ENCODE peak calls at places on chromosomes 13 and 19, in five cellular contexts. One of them, this sample, is unnamed.

GRCh38 chr13:51770681-51771417 is 33.1 kb downstream of the DHRS12 start:
- DNase-seq in AG09319: no peak
- DNase-seq in thoracic aorta: no peak
- DNase-seq in tibial nerve: no peak
- DNase-seq in omental fat pad: no peak
- DNase-seq in this sample: no peak

GRCh38 chr19:8403820-8404109 is 9.3 kb upstream of the MARCHF2 start:
- DNase-seq in thoracic aorta: no peak
- DNase-seq in AG09319: no peak
- DNase-seq in tibial nerve: no peak
- DNase-seq in omental fat pad: no peak
- DNase-seq in this sample: no peak

GRCh38 chr19:57280913-57281425 is 684 bp downstream of the ZNF460 start:
- DNase-seq in thoracic aorta: no peak
- DNase-seq in omental fat pad: no peak
- DNase-seq in AG09319: no peak
- DNase-seq in tibial nerve: no peak
- DNase-seq in this sample: no peak

GRCh38 chr13:98014766-98015165 is 61.3 kb downstream of the IPO5 start:
- DNase-seq in omental fat pad: no peak
- DNase-seq in tibial nerve: no peak
- DNase-seq in thoracic aorta: no peak
- DNase-seq in AG09319: peak
- DNase-seq in this sample: peak

GRCh38 chr13:69683921-69684663 is 423.5 kb upstream of the ATXN8OS start:
- DNase-seq in omental fat pad: no peak
- DNase-seq in AG09319: no peak
- DNase-seq in thoracic aorta: no peak
- DNase-seq in tibial nerve: no peak
- DNase-seq in this sample: no peak

GRCh38 chr13:99467764-99468163 is 33.5 kb upstream of the TM9SF2 start:
- DNase-seq in thoracic aorta: no peak
- DNase-seq in tibial nerve: no peak
- DNase-seq in omental fat pad: no peak
- DNase-seq in AG09319: no peak
- DNase-seq in this sample: peak

GRCh38 chr13:52348983-52349780 is 56.8 kb downstream of the THSD1 start:
- DNase-seq in omental fat pad: no peak
- DNase-seq in AG09319: no peak
- DNase-seq in tibial nerve: no peak
- DNase-seq in thoracic aorta: no peak
- DNase-seq in this sample: peak

GRCh38 chr13:106597190-106597589 is 29.3 kb upstream of the ARGLU1 start:
- DNase-seq in omental fat pad: no peak
- DNase-seq in thoracic aorta: no peak
- DNase-seq in tibial nerve: no peak
- DNase-seq in AG09319: no peak
- DNase-seq in this sample: peak

GRCh38 chr19:3054972-3055740 is 7.1 kb downstream of the TLE5 start:
- DNase-seq in tibial nerve: no peak
- DNase-seq in AG09319: no peak
- DNase-seq in omental fat pad: no peak
- DNase-seq in thoracic aorta: no peak
- DNase-seq in this sample: no peak

GRCh38 chr13:66138172-66138811 is 1091.8 kb downstream of the PCDH9 start:
- DNase-seq in omental fat pad: no peak
- DNase-seq in tibial nerve: no peak
- DNase-seq in thoracic aorta: no peak
- DNase-seq in AG09319: no peak
- DNase-seq in this sample: no peak

GRCh38 chr19:54190942-54191670 is at the start of gene TSEN34:
- DNase-seq in AG09319: peak
- DNase-seq in omental fat pad: peak
- DNase-seq in tibial nerve: peak
- DNase-seq in thoracic aorta: no peak
- DNase-seq in this sample: peak

GRCh38 chr19:48683349-48683748 is 10.5 kb upstream of the NTN5 start:
- DNase-seq in tibial nerve: peak
- DNase-seq in AG09319: no peak
- DNase-seq in thoracic aorta: no peak
- DNase-seq in omental fat pad: no peak
- DNase-seq in this sample: peak

GRCh38 chr19:19257137-19257536 is 16.0 kb downstream of the TM6SF2 start:
- DNase-seq in omental fat pad: no peak
- DNase-seq in AG09319: no peak
- DNase-seq in thoracic aorta: no peak
- DNase-seq in tibial nerve: no peak
- DNase-seq in this sample: no peak

GRCh38 chr19:31066385-31066784 is 282.9 kb downstream of the TSHZ3 start:
- DNase-seq in thoracic aorta: no peak
- DNase-seq in tibial nerve: peak
- DNase-seq in AG09319: no peak
- DNase-seq in omental fat pad: no peak
- DNase-seq in this sample: peak

GRCh38 chr19:38197937-38198704 is 25.9 kb downstream of the DPF1 start:
- DNase-seq in omental fat pad: no peak
- DNase-seq in thoracic aorta: no peak
- DNase-seq in AG09319: no peak
- DNase-seq in tibial nerve: no peak
- DNase-seq in this sample: no peak

GRCh38 chr19:1087813-1088418 is 7.3 kb downstream of the POLR2E start:
- DNase-seq in AG09319: no peak
- DNase-seq in thoracic aorta: no peak
- DNase-seq in tibial nerve: peak
- DNase-seq in omental fat pad: no peak
- DNase-seq in this sample: no peak

GRCh38 chr19:54325194-54325621 is 12.2 kb upstream of the LILRA5 start:
- DNase-seq in thoracic aorta: no peak
- DNase-seq in tibial nerve: peak
- DNase-seq in AG09319: no peak
- DNase-seq in omental fat pad: no peak
- DNase-seq in this sample: peak

GRCh38 chr19:3507371-3508120 is 1.4 kb downstream of the FZR1 start:
- DNase-seq in thoracic aorta: no peak
- DNase-seq in omental fat pad: no peak
- DNase-seq in tibial nerve: no peak
- DNase-seq in AG09319: no peak
- DNase-seq in this sample: no peak

GRCh38 chr13:97566907-97567306 is 132.9 kb downstream of the RAP2A start:
- DNase-seq in AG09319: no peak
- DNase-seq in omental fat pad: no peak
- DNase-seq in thoracic aorta: no peak
- DNase-seq in tibial nerve: no peak
- DNase-seq in this sample: no peak

GRCh38 chr13:99039718-99040280 is 61.9 kb upstream of the DOCK9 start:
- DNase-seq in tibial nerve: no peak
- DNase-seq in thoracic aorta: no peak
- DNase-seq in omental fat pad: no peak
- DNase-seq in AG09319: no peak
- DNase-seq in this sample: no peak

GRCh38 chr19:7980635-7981121 is 24.8 kb downstream of the ELAVL1 start:
- DNase-seq in thoracic aorta: no peak
- DNase-seq in tibial nerve: no peak
- DNase-seq in omental fat pad: no peak
- DNase-seq in AG09319: no peak
- DNase-seq in this sample: no peak

DNA sequence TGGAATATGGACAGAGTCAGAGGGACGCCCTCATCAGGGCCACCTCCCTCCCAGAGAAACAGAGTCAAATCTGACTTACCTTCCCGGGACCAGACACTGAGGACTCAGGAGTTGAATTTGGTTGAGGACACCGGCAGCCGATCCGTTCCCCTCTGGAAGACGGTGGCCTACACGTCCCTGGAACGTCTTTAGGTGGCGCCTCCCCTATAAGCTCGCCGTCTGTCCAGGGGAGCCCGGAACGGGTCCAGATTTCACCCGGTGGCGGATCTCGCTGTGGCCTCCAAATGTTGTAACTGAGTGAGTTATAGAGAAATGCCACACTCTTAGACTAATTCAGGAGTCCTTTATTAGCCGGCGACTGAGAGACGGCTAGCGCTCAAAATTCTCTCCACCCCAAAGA is 9.0 kb downstream of the TNFSF14 start:
- DNase-seq in omental fat pad: no peak
- DNase-seq in thoracic aorta: no peak
- DNase-seq in AG09319: no peak
- DNase-seq in tibial nerve: no peak
- DNase-seq in this sample: no peak
- TF ChIP-seq CTCF in omental fat pad: no peak
- TF ChIP-seq CTCF in thoracic aorta: no peak
- TF ChIP-seq CTCF in AG09319: no peak
- TF ChIP-seq CTCF in tibial nerve: no peak
- TF ChIP-seq CTCF in this sample: no peak

GRCh38 chr19:11722414-11722813 is 16.3 kb downstream of the ZNF823 start:
- DNase-seq in AG09319: no peak
- DNase-seq in thoracic aorta: no peak
- DNase-seq in tibial nerve: no peak
- DNase-seq in omental fat pad: no peak
- DNase-seq in this sample: no peak
- TF ChIP-seq CTCF in AG09319: no peak
- TF ChIP-seq CTCF in thoracic aorta: no peak
- TF ChIP-seq CTCF in tibial nerve: no peak
- TF ChIP-seq CTCF in omental fat pad: no peak
- TF ChIP-seq CTCF in this sample: no peak

GRCh38 chr13:72244788-72245187 is 377.8 kb upstream of the DACH1 start:
- DNase-seq in thoracic aorta: no peak
- DNase-seq in omental fat pad: no peak
- DNase-seq in AG09319: no peak
- DNase-seq in tibial nerve: no peak
- DNase-seq in this sample: no peak
- TF ChIP-seq CTCF in thoracic aorta: no peak
- TF ChIP-seq CTCF in omental fat pad: no peak
- TF ChIP-seq CTCF in AG09319: no peak
- TF ChIP-seq CTCF in tibial nerve: no peak
- TF ChIP-seq CTCF in this sample: no peak

GRCh38 chr19:50252887-50253268 is 49.5 kb downstream of the MYH14 start:
- DNase-seq in tibial nerve: no peak
- DNase-seq in thoracic aorta: no peak
- DNase-seq in omental fat pad: no peak
- DNase-seq in AG09319: no peak
- DNase-seq in this sample: no peak

GRCh38 chr19:50257141-50257540 is 53.7 kb downstream of the MYH14 start:
- DNase-seq in omental fat pad: no peak
- DNase-seq in tibial nerve: no peak
- DNase-seq in thoracic aorta: no peak
- DNase-seq in AG09319: no peak
- DNase-seq in this sample: no peak

GRCh38 chr19:50252111-50252886 is 48.9 kb downstream of the MYH14 start:
- DNase-seq in thoracic aorta: no peak
- DNase-seq in tibial nerve: no peak
- DNase-seq in omental fat pad: no peak
- DNase-seq in AG09319: no peak
- DNase-seq in this sample: peak

GRCh38 chr19:50258918-50259372 is 55.5 kb downstream of the MYH14 start:
- DNase-seq in thoracic aorta: no peak
- DNase-seq in tibial nerve: no peak
- DNase-seq in AG09319: no peak
- DNase-seq in omental fat pad: no peak
- DNase-seq in this sample: no peak

DNA sequence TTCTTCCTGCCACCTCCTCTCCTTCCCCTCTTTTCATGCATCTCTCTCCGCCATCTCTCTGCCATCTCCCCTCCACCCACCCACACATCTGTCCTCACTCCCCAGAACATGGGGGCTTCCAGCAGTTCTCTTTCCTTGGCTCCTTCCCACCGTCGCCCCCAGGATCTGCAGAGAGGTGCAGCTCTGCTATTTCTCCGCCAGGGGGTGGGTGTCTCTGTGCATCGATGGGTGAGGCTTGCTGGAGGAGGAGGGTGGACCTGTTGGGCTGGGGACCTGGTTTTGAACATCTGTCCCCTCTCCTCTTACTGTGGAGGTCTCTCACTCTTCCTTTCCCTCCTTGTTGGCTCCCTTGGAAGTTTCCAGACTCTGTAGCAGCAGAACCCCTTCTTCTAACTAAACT is 51.7 kb downstream of the MYH14 start:
- DNase-seq in AG09319: no peak
- DNase-seq in thoracic aorta: no peak
- DNase-seq in omental fat pad: no peak
- DNase-seq in tibial nerve: no peak
- DNase-seq in this sample: no peak
- TF ChIP-seq CTCF in AG09319: no peak
- TF ChIP-seq CTCF in thoracic aorta: no peak
- TF ChIP-seq CTCF in omental fat pad: no peak
- TF ChIP-seq CTCF in tibial nerve: no peak
- TF ChIP-seq CTCF in this sample: no peak

GRCh38 chr19:18120127-18120526 is 22.5 kb downstream of the MAST3 start:
- DNase-seq in AG09319: no peak
- DNase-seq in omental fat pad: no peak
- DNase-seq in tibial nerve: no peak
- DNase-seq in thoracic aorta: no peak
- DNase-seq in this sample: no peak

GRCh38 chr19:18121166-18121565 is 23.6 kb downstream of the MAST3 start:
- DNase-seq in tibial nerve: no peak
- DNase-seq in AG09319: no peak
- DNase-seq in thoracic aorta: no peak
- DNase-seq in omental fat pad: no peak
- DNase-seq in this sample: no peak

GRCh38 chr19:18117692-18118378 is 20.3 kb downstream of the MAST3 start:
- DNase-seq in thoracic aorta: no peak
- DNase-seq in AG09319: peak
- DNase-seq in omental fat pad: peak
- DNase-seq in tibial nerve: peak
- DNase-seq in this sample: peak

GRCh38 chr19:18118420-18119242 is 21.1 kb downstream of the MAST3 start:
- DNase-seq in AG09319: no peak
- DNase-seq in omental fat pad: no peak
- DNase-seq in tibial nerve: peak
- DNase-seq in thoracic aorta: no peak
- DNase-seq in this sample: no peak

DNA sequence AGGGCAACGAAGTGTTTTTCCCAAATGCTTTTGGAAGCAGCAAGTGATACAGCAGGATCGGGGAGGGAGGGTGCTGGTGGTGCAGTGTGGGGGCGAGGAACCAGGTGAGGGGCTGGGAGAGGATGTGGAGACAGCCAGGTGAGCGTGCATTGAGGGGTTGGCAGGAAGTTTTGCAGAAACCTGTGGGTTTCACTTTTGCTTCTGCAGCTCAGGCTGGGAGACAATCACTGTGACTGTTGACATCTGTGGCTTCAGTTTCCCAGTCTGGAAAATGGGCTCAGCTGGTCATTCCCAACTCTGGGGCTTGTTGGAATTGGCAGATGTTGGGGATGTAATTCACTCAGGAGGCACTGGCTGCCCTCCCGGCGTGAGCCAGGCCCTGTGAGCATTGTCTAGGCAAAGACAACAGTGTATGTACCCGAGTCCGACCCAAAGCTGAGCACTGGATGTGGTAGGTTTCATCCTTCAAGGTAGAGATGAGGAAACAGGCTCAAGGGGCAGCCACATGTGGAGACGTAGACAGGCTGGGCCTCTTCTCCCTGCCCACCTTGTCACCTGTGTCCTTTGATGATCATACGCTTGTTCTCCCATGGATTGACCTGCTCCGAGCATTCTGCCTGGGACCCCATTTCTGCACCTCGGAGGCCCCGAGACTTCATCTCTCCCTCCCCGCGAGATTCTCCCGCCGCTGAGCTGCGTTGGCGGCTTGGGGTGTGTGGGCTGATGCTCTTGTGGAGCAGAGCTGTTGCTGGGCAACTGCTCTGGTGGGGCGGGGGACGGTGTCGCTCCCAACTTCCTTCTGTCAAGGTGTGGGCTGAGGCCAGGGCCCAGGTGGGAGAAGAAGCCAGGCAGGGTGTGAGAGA is 21.9 kb downstream of the MAST3 start:
- DNase-seq in thoracic aorta: no peak
- DNase-seq in omental fat pad: no peak
- DNase-seq in tibial nerve: no peak
- DNase-seq in AG09319: no peak
- DNase-seq in this sample: no peak
- TF ChIP-seq CTCF in thoracic aorta: no peak
- TF ChIP-seq CTCF in omental fat pad: no peak
- TF ChIP-seq CTCF in tibial nerve: no peak
- TF ChIP-seq CTCF in AG09319: no peak
- TF ChIP-seq CTCF in this sample: no peak